ENCODE peak calls at places on chromosomes 5 and 9, in four cellular contexts. G is naive thymus-derived CD4-positive, alpha-beta T cell; I is heart right ventricle; D is SK-N-MC. Q is an unnamed sample. For H3K9me3, the result is how much of the 10 kb centered on the place peaks cover.

GRCh38 chr9:15936316-15936869 is 383.6 kb downstream of the CCDC171 start:
- DNase-seq in G (no peak), I (no peak), D (no peak), Q (no peak)

GRCh38 chr5:150155258-150156032 is at the start of gene PDGFRB:
- DNase-seq in G (peak), I (peak), D (no peak), Q (no peak)

GRCh38 chr9:69122086-69122390 is 52.0 kb upstream of the TJP2 start:
- DNase-seq in G (no peak), I (peak), D (no peak), Q (peak)

GRCh38 chr9:122228906-122229837 is at the start of gene LHX6:
- DNase-seq in G (no peak), I (no peak), D (no peak), Q (no peak)

GRCh38 chr9:132698989-132699388 is 28.7 kb downstream of the GTF3C4 start:
- DNase-seq in G (no peak), I (no peak), D (no peak), Q (no peak)

GRCh38 chr9:134554750-134555655 is 86.6 kb upstream of the COL5A1 start:
- DNase-seq in G (no peak), I (no peak), D (no peak), Q (no peak)

GRCh38 chr5:96157077-96157780 is 195.6 kb upstream of the ELL2 start:
- DNase-seq in G (no peak), I (no peak), D (no peak), Q (peak)

GRCh38 chr5:12217039-12217438 is 312.8 kb upstream of the CTNND2 start:
- DNase-seq in G (no peak), I (no peak), D (no peak), Q (no peak)

GRCh38 chr5:168327019-168327421 is 35.6 kb downstream of the WWC1 start:
- DNase-seq in G (no peak), I (no peak), D (no peak), Q (no peak)

GRCh38 chr5:149959406-149960236 is 937 bp upstream of the SLC26A2 start:
- DNase-seq in G (peak), I (no peak), D (no peak), Q (peak)

GRCh38 chr9:126123927-126124326 is 202.7 kb upstream of the MVB12B start:
- DNase-seq in G (no peak), I (no peak), D (no peak), Q (no peak)

GRCh38 chr5:135324897-135325650 is 74.0 kb downstream of the MACROH2A1 start:
- DNase-seq in G (peak), I (no peak), D (no peak), Q (no peak)

GRCh38 chr5:42015681-42016080 is 90.6 kb downstream of the FBXO4 start:
- DNase-seq in G (no peak), I (no peak), D (no peak), Q (no peak)

GRCh38 chr9:131318211-131318610 is 28.7 kb downstream of the PLPP7 start:
- DNase-seq in G (no peak), I (no peak), D (no peak), Q (no peak)

GRCh38 chr5:135013947-135014570 is 20.0 kb downstream of the PITX1 start:
- DNase-seq in G (no peak), I (no peak), D (no peak), Q (no peak)

GRCh38 chr9:136623016-136623848 is 39.5 kb upstream of the EGFL7 start:
- DNase-seq in G (no peak), I (peak), D (no peak), Q (no peak)

GRCh38 chr9:89463986-89464901 is 33.7 kb downstream of the SEMA4D start:
- DNase-seq in G (peak), I (no peak), D (no peak), Q (peak)

GRCh38 chr9:111096051-111096450 is 57.8 kb upstream of the LPAR1 start:
- DNase-seq in G (no peak), I (no peak), D (no peak), Q (no peak)

GRCh38 chr5:96344678-96345612 is 88.1 kb downstream of the PCSK1 start:
- DNase-seq in G (peak), I (no peak), D (peak), Q (peak)

GRCh38 chr5:2180456-2180855 is 297.7 kb upstream of the IRX4 start:
- DNase-seq in G (no peak), I (no peak), D (no peak), Q (no peak)

GRCh38 chr5:2179861-2180260 is 297.1 kb upstream of the IRX4 start:
- DNase-seq in G (no peak), I (no peak), D (no peak), Q (no peak)

GRCh38 chr5:2178071-2178477 is 295.3 kb upstream of the IRX4 start:
- DNase-seq in G (no peak), I (no peak), D (no peak), Q (no peak)

GRCh38 chr5:2177244-2177643 is 294.5 kb upstream of the IRX4 start:
- DNase-seq in G (no peak), I (no peak), D (no peak), Q (no peak)

GRCh38 chr5:2178528-2178927 is 295.8 kb upstream of the IRX4 start:
- DNase-seq in G (no peak), I (no peak), D (no peak), Q (no peak)
- H3K9me3 ChIP-seq in G (under half), I (under half), D (under half), Q (under half)

GRCh38 chr5:6264394-6264793 is 114.0 kb downstream of the MED10 start:
- DNase-seq in G (no peak), I (no peak), D (no peak), Q (no peak)

GRCh38 chr5:6260846-6261245 is 117.5 kb downstream of the MED10 start:
- DNase-seq in G (no peak), I (no peak), D (no peak), Q (no peak)

GRCh38 chr5:6261668-6262067 is 116.7 kb downstream of the MED10 start:
- DNase-seq in G (no peak), I (no peak), D (no peak), Q (no peak)

GRCh38 chr5:6261256-6261655 is 117.1 kb downstream of the MED10 start:
- DNase-seq in G (no peak), I (no peak), D (no peak), Q (no peak)

DNA sequence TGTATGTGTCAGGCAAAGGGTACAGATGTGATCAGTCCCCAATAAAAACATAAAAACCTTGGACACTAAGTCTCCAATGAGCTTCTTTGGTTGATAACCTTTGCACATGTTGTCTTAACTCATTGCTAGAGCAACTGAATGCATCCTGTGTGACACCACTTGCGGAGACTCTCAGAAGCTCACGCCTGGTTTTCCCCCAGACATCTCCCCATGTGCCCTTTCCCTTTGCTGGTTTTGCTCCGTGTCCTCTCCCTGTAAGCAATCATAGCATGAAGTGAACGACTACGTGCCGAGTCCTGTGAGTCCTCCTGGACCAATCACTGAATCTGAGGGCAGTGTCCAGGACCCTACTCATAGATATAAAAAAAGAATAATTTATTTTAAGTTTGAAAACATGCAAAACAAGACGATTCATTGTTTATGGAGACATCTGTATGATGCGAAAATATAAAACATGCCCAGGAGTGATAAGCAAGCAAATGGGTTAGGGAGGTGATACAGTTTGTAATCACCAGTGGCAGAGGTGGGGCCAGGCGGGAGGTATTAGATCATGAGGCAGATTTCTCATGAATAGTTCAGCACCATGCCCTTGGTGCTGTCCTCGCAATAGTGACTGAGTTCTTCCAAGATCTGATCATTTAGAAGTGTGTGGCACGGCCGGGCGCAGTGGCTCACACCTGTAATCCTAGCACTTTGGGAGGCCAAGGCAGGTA is 115.5 kb downstream of the MED10 start:
- DNase-seq in G (no peak), I (no peak), D (no peak), Q (no peak)
- H3K4me3 ChIP-seq in G (no peak), I (no peak), D (no peak), Q (no peak)

GRCh38 chr5:180283026-180283615 is 8.8 kb downstream of the MAPK9 start:
- DNase-seq in G (no peak), I (no peak), D (no peak), Q (no peak)
- H3K9me3 ChIP-seq in G (under half), I (under half), D (under half), Q (under half)

DNA sequence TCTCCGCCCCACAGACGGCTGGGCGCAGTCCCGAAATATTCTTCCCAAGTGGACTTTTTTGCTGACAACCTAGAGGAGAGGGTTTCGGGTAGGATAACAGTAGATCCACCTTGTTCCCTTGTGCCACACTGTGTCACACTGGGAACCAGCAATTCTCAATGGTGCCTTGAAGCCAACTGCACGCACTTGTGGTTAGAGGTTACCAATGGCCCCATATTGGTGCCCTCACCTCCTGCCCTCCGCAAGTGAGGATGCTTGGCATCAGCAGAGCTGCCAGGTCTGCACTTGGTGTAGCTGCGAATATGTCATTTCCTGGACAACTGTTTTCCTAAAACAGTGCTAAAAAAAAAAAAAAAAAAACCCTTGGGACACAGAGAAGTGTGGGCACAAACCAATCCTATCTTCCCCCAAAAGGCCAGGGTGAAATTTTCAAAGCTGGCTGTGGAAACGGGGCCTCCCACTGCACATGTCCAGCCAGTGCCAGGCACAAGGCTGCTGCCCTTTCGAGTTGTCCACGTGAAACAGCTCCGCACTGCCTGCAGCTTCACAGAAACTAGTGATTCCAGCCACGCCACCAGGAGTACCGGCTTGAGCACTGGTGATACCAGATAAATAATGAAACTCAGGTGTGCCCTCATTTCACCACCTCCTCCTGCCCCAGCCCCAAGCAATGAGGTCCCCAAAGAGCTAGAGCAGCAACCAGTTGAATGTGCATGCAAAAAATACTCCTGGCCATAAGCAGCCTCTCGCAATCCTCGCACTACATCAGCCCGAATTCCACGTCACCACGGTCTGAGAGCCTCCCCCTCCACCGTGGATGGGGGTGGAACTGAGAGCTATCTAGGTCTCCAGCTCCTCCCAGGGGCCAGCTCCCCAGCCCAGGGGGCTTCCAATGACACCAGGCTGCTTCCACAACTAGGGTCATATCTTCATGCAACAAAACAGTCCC is 51.2 kb downstream of the USP20 start:
- DNase-seq in G (peak), I (no peak), D (no peak), Q (peak)
- H3K4me3 ChIP-seq in G (peak), I (peak), D (no peak), Q (peak)

Q was measured in small intestine.